ENCODE peak calls at places on chromosomes 2 and 18, in eight cellular contexts. G is A549, P is H1, M is K562, J is endothelial cell of umbilical vein, V is HCT116, Z is HepG2, C is GM12878. L is an unnamed sample.

GRCh38 chr2:48978131-48978530 is 176.2 kb downstream of the FSHR start:
- DNase-seq in G (no peak), P (no peak), M (no peak), J (no peak), V (no peak), Z (no peak), C (no peak), L (no peak)

GRCh38 chr2:162591403-162592083 is 247.0 kb downstream of the KCNH7 start:
- DNase-seq in G (no peak), P (no peak), M (no peak), J (no peak), V (no peak), Z (no peak), C (no peak), L (no peak)

GRCh38 chr2:232600053-232600773 is 33.2 kb upstream of the EFHD1 start:
- DNase-seq in G (no peak), P (no peak), M (no peak), J (no peak), V (no peak), Z (no peak), C (no peak), L (no peak)

GRCh38 chr18:3903341-3903740 is 453.4 kb downstream of the TGIF1 start:
- DNase-seq in G (no peak), P (no peak), M (no peak), J (no peak), V (no peak), Z (no peak), C (no peak), L (no peak)

GRCh38 chr2:101442667-101443061 is 32.2 kb downstream of the RFX8 start:
- DNase-seq in G (no peak), P (no peak), M (no peak), J (no peak), V (peak), Z (peak), C (no peak), L (no peak)

GRCh38 chr2:11940799-11941198 is 194.4 kb downstream of the LPIN1 start:
- DNase-seq in G (no peak), P (no peak), M (peak), J (no peak), V (no peak), Z (no peak), C (no peak), L (no peak)

GRCh38 chr2:128301021-128301420 is 17.6 kb downstream of the HS6ST1 start:
- DNase-seq in G (no peak), P (no peak), M (no peak), J (no peak), V (no peak), Z (no peak), C (no peak), L (no peak)

GRCh38 chr2:226698671-226699070 is 100.9 kb downstream of the IRS1 start:
- DNase-seq in G (no peak), P (no peak), M (no peak), J (no peak), V (no peak), Z (no peak), C (no peak), L (no peak)

GRCh38 chr18:48022531-48023330 is 92.3 kb upstream of the SMAD2 start:
- DNase-seq in G (peak), P (no peak), M (peak), J (peak), V (peak), Z (peak), C (peak), L (peak)

GRCh38 chr2:112077814-112078213 is 22.7 kb downstream of the TMEM87B start:
- DNase-seq in G (no peak), P (no peak), M (no peak), J (no peak), V (no peak), Z (no peak), C (no peak), L (peak)

GRCh38 chr2:214604861-214605260 is 194.0 kb downstream of the VWC2L start:
- DNase-seq in G (no peak), P (peak), M (no peak), J (no peak), V (no peak), Z (no peak), C (no peak), L (no peak)

GRCh38 chr18:25230658-25231326 is 121.2 kb downstream of the ZNF521 start:
- DNase-seq in G (no peak), P (no peak), M (no peak), J (peak), V (no peak), Z (no peak), C (no peak), L (no peak)

GRCh38 chr2:219947575-219947974 is 320.1 kb downstream of the SLC4A3 start:
- DNase-seq in G (no peak), P (no peak), M (no peak), J (no peak), V (no peak), Z (no peak), C (no peak), L (no peak)

GRCh38 chr18:40957533-40958070 is 997.4 kb upstream of the PIK3C3 start:
- DNase-seq in G (no peak), P (no peak), M (no peak), J (no peak), V (no peak), Z (no peak), C (no peak), L (no peak)

GRCh38 chr2:39481611-39482010 is 44.5 kb upstream of the MAP4K3 start:
- DNase-seq in G (peak), P (no peak), M (no peak), J (peak), V (no peak), Z (no peak), C (no peak), L (no peak)

GRCh38 chr2:586518-587370 is 90.5 kb downstream of the TMEM18 start:
- DNase-seq in G (no peak), P (no peak), M (no peak), J (no peak), V (no peak), Z (peak), C (no peak), L (no peak)

GRCh38 chr2:222968550-222969155 is 83.3 kb upstream of the KCNE4 start:
- DNase-seq in G (no peak), P (no peak), M (no peak), J (no peak), V (no peak), Z (no peak), C (no peak), L (no peak)

GRCh38 chr18:46406539-46406932 is 250.5 kb downstream of the LOXHD1 start:
- DNase-seq in G (no peak), P (no peak), M (no peak), J (no peak), V (no peak), Z (no peak), C (no peak), L (no peak)

GRCh38 chr2:12070581-12070980 is 324.1 kb downstream of the LPIN1 start:
- DNase-seq in G (no peak), P (no peak), M (no peak), J (no peak), V (no peak), Z (no peak), C (no peak), L (no peak)

GRCh38 chr18:7814754-7815315 is 247.7 kb downstream of the PTPRM start:
- DNase-seq in G (no peak), P (no peak), M (no peak), J (no peak), V (no peak), Z (no peak), C (no peak), L (no peak)

GRCh38 chr2:226791056-226791486 is 8.5 kb downstream of the IRS1 start:
- DNase-seq in G (no peak), P (no peak), M (no peak), J (peak), V (no peak), Z (no peak), C (peak), L (no peak)

GRCh38 chr2:144421606-144422510 is 98.1 kb downstream of the ZEB2 start:
- DNase-seq in G (no peak), P (no peak), M (no peak), J (no peak), V (no peak), Z (no peak), C (no peak), L (no peak)

GRCh38 chr2:225113356-225114015 is 71.2 kb upstream of the DOCK10 start:
- DNase-seq in G (no peak), P (no peak), M (no peak), J (no peak), V (no peak), Z (no peak), C (no peak), L (no peak)

DNA sequence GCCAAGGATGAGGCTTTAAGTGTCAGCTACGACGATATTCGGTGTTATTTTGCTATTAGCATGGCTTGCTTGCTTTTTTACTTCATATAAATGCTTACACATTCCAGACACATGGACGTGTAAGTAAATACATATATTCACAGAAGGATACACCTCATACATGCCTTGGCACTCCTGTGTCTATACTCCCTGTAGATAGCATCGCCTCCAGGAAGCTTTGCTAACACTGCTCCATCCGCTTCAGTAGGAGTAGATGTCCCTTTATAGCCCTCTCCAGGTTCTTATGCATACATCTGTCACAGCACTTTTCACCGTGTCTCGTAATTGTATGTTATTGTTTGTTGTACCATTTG is 27.5 kb upstream of the KCTD1 start:
- DNase-seq in G (peak), P (no peak), M (no peak), J (no peak), V (no peak), Z (no peak), C (no peak), L (no peak)
- H3K4me3 ChIP-seq in G (peak), P (no peak), M (no peak), J (no peak), V (peak), Z (peak), C (no peak), L (no peak)

DNA sequence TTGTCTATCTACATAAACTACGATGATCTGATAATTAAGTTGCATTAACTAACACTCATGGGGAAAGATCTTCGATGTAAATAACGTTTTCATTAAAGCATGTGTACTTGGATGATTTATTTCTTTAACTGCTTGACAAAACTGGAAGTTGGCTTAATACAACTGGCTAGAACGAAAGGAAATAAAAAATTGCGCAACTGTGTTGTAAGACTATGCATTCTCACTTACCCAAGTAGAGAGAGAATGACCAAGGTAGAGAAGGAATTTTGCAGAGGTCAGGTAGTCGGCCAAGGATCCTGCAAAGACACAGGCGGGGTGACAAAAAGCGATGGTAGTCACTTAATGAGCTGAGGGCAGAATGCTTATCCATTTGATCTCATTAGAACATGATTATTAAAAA is 1.0 kb downstream of the SLC40A1 start:
- DNase-seq in G (no peak), P (no peak), M (no peak), J (peak), V (no peak), Z (no peak), C (no peak), L (peak)
- TF ChIP-seq POLR2A in G (no peak), P (no peak), M (no peak), J (no peak), V (no peak), Z (no peak), C (no peak), L (peak)

GRCh38 chr2:164061129-164061746 is 325.4 kb upstream of the FIGN start:
- DNase-seq in G (peak), P (peak), M (peak), J (peak), V (peak), Z (peak), C (peak), L (peak)
- TF ChIP-seq MAX in G (no peak), P (no peak), M (no peak), J (no peak), V (no peak), Z (no peak), C (no peak), L (no peak)

GRCh38 chr2:9639740-9640337 is 9.0 kb upstream of the YWHAQ start:
- DNase-seq in G (no peak), P (no peak), M (no peak), J (no peak), V (no peak), Z (no peak), C (no peak), L (no peak)

GRCh38 chr2:9637330-9637729 is 6.5 kb upstream of the YWHAQ start:
- DNase-seq in G (no peak), P (no peak), M (no peak), J (peak), V (peak), Z (peak), C (no peak), L (no peak)

GRCh38 chr2:9640403-9641104 is 9.8 kb upstream of the YWHAQ start:
- DNase-seq in G (no peak), P (no peak), M (no peak), J (no peak), V (no peak), Z (no peak), C (no peak), L (no peak)

GRCh38 chr2:9638532-9638931 is 7.7 kb upstream of the YWHAQ start:
- DNase-seq in G (peak), P (no peak), M (peak), J (peak), V (peak), Z (peak), C (no peak), L (no peak)

GRCh38 chr2:9639000-9639602 is 8.3 kb upstream of the YWHAQ start:
- DNase-seq in G (peak), P (no peak), M (no peak), J (no peak), V (no peak), Z (no peak), C (no peak), L (no peak)
- H3K4me3 ChIP-seq in G (no peak), P (no peak), M (no peak), J (no peak), V (no peak), Z (no peak), C (no peak), L (no peak)

GRCh38 chr18:35290070-35290735 is at the start of gene ZSCAN30:
- DNase-seq in G (peak), P (peak), M (peak), J (peak), V (peak), Z (peak), C (peak), L (peak)
- TF ChIP-seq POLR2A in G (peak), P (peak), M (peak), J (peak), V (no peak), Z (peak), C (peak), L (peak)

DNA sequence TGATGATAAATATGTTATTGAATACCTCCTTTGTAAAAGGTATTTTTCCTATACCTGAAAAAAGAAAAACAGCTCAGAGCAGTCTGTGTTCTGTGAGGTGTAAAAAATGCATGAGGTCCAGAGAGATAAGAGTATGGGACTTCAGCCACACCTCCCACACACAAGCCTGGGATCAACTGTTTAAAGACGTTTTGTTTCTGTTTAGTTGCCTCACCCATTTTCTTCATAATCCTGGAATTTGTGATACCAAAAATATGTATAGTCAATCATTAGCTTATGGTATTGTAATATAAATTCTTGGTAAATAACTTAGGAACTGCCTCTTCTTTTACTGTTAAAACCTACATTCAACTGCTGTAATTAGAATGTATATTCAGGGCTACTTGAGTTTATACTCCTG is 1322.9 kb upstream of the TMEFF2 start:
- DNase-seq in G (no peak), P (no peak), M (no peak), J (no peak), V (no peak), Z (no peak), C (no peak), L (no peak)
- TF ChIP-seq MAX in G (no peak), P (no peak), M (no peak), J (no peak), V (no peak), Z (no peak), C (no peak), L (no peak)

DNA sequence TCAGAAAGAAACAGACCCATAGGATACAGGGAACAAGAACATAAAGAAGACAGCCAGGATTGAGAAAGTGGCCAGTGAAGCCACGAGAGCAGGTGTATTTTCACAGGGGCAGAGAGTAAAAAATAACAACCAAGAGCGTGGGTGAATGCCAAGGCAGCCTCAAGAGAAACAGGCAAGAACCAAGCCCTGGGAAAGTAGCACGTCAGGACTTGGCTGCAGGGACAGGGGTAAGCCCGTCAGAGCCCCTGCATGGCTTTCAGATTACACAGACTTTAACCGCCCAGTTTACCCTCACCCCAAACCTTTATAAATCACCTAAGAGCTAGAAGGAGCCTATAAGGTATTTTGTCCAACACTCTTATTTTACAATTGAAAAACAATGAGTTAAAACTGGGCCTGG is 43.7 kb downstream of the ARL4C start:
- DNase-seq in G (no peak), P (no peak), M (no peak), J (no peak), V (no peak), Z (no peak), C (no peak), L (no peak)
- H3K4me3 ChIP-seq in G (no peak), P (no peak), M (no peak), J (no peak), V (no peak), Z (no peak), C (no peak), L (no peak)

GRCh38 chr2:64609229-64609994 is 44.3 kb downstream of the SERTAD2 start:
- DNase-seq in G (peak), P (no peak), M (peak), J (peak), V (no peak), Z (no peak), C (no peak), L (peak)
- TF ChIP-seq POLR2A in G (peak), P (peak), M (peak), J (no peak), V (no peak), Z (peak), C (peak), L (no peak)